ENCODE peak calls at places on chromosomes 3 and 15, in eight cellular contexts. X, Q, B, S, U, O, H and Z are unnamed samples.

GRCh38 chr15:78006567-78007205 is 70.8 kb downstream of the TBC1D2B start:
- DNase-seq in X (no peak), Q (no peak), B (no peak), S (no peak), U (no peak), O (no peak), H (no peak), Z (no peak)

GRCh38 chr3:8458711-8459110 is 42.9 kb upstream of the LMCD1 start:
- DNase-seq in X (peak; percentile 25), Q (no peak), B (peak; percentile 98), S (no peak), U (peak; percentile 99), O (no peak), H (no peak), Z (peak; percentile 98)

GRCh38 chr3:61682671-61683408 is 121.5 kb downstream of the PTPRG start:
- DNase-seq in X (no peak), Q (peak; percentile 74), B (peak; percentile 23), S (no peak), U (no peak), O (peak; percentile 48), H (peak; percentile 36), Z (peak; percentile 76)

GRCh38 chr3:164459526-164460151 is 618.7 kb downstream of the SI start:
- DNase-seq in X (no peak), Q (no peak), B (peak; percentile 14), S (no peak), U (no peak), O (no peak), H (no peak), Z (no peak)

GRCh38 chr15:84598993-84599392 is 1.8 kb upstream of the ZSCAN2 start:
- DNase-seq in X (peak; percentile 63), Q (peak; percentile 44), B (peak; percentile 55), S (peak; percentile 62), U (peak; percentile 32), O (no peak), H (peak; percentile 60), Z (peak; percentile 75)

GRCh38 chr3:197878427-197878826 is 71.6 kb upstream of the RPL35A start:
- DNase-seq in X (no peak), Q (no peak), B (peak; percentile 84), S (no peak), U (peak; percentile 79), O (no peak), H (no peak), Z (no peak)

GRCh38 chr3:183554377-183554776 is 1.1 kb downstream of the KLHL6 start:
- DNase-seq in X (peak; percentile 57), Q (no peak), B (no peak), S (no peak), U (no peak), O (peak; percentile 26), H (no peak), Z (no peak)

GRCh38 chr3:72120806-72121778 is 336.1 kb upstream of the PROK2 start:
- DNase-seq in X (no peak), Q (no peak), B (no peak), S (no peak), U (no peak), O (no peak), H (no peak), Z (no peak)

GRCh38 chr3:108552267-108553159 is 36.7 kb downstream of the CIP2A start:
- DNase-seq in X (peak; percentile 68), Q (peak; percentile 19), B (peak; percentile 29), S (peak; percentile 76), U (peak; percentile 23), O (peak; percentile 21), H (peak; percentile 60), Z (peak; percentile 65)

GRCh38 chr3:81024560-81024959 is 736.9 kb downstream of the GBE1 start:
- DNase-seq in X (no peak), Q (no peak), B (no peak), S (no peak), U (no peak), O (no peak), H (no peak), Z (no peak)

GRCh38 chr15:32908921-32909320 is 191.1 kb downstream of the GREM1 start:
- DNase-seq in X (no peak), Q (no peak), B (no peak), S (no peak), U (no peak), O (no peak), H (no peak), Z (no peak)

GRCh38 chr3:196111939-196112386 is 30.1 kb upstream of the TFRC start:
- DNase-seq in X (no peak), Q (no peak), B (no peak), S (no peak), U (no peak), O (no peak), H (no peak), Z (no peak)

GRCh38 chr15:84681822-84682221 is 23.8 kb upstream of the NMB start:
- DNase-seq in X (peak; percentile 18), Q (no peak), B (peak; percentile 76), S (no peak), U (peak; percentile 73), O (peak; percentile 70), H (no peak), Z (peak; percentile 61)

GRCh38 chr3:135565481-135565880 is 400.0 kb upstream of the PPP2R3A start:
- DNase-seq in X (no peak), Q (no peak), B (no peak), S (no peak), U (no peak), O (no peak), H (no peak), Z (peak; percentile 2)

DNA sequence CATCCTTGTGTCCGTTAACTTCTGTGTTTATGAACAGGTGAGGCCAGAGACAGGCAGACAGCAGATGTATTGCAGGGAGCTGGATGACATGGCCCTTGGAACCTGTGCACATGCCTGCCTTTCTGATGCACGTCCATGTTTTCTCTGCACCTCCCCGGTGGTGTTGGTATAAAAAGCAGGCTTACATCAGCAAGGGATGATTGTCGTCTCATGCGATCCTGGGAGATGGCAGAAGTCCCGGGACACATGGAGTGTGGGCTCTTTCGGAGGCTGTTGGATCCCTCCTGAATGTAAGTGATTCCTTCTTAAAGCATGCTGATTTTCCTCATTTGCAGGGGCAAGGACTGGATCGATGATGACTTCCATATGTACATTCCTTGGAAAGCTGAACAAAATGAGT is 134.8 kb downstream of the SNRPN start:
- DNase-seq in X (no peak), Q (no peak), B (no peak), S (no peak), U (no peak), O (no peak), H (no peak), Z (no peak)
- H3K9me3 ChIP-seq in X (no peaks in the 10 kb centered on the region), Q (peaks cover 13% of the 10 kb centered on the region), B (peaks cover 2% of the 10 kb centered on the region), S (peaks cover 22% of the 10 kb centered on the region), U (peaks cover 32% of the 10 kb centered on the region), O (peaks cover 61% of the 10 kb centered on the region), H (no peaks in the 10 kb centered on the region), Z (no peaks in the 10 kb centered on the region)

GRCh38 chr3:128554100-128554464 is 61.1 kb upstream of the GATA2 start:
- DNase-seq in X (peak; percentile 92), Q (no peak), B (peak; percentile 88), S (peak; percentile 65), U (peak; percentile 82), O (peak; percentile 10), H (no peak), Z (peak; percentile 50)

GRCh38 chr3:128555881-128556280 is 62.9 kb upstream of the GATA2 start:
- DNase-seq in X (no peak), Q (no peak), B (no peak), S (no peak), U (no peak), O (no peak), H (no peak), Z (no peak)

GRCh38 chr3:128556384-128556783 is 63.4 kb upstream of the GATA2 start:
- DNase-seq in X (peak; percentile 42), Q (no peak), B (no peak), S (no peak), U (no peak), O (no peak), H (no peak), Z (no peak)

GRCh38 chr3:128554465-128555097 is 61.6 kb upstream of the GATA2 start:
- DNase-seq in X (no peak), Q (no peak), B (no peak), S (no peak), U (no peak), O (no peak), H (no peak), Z (no peak)

DNA sequence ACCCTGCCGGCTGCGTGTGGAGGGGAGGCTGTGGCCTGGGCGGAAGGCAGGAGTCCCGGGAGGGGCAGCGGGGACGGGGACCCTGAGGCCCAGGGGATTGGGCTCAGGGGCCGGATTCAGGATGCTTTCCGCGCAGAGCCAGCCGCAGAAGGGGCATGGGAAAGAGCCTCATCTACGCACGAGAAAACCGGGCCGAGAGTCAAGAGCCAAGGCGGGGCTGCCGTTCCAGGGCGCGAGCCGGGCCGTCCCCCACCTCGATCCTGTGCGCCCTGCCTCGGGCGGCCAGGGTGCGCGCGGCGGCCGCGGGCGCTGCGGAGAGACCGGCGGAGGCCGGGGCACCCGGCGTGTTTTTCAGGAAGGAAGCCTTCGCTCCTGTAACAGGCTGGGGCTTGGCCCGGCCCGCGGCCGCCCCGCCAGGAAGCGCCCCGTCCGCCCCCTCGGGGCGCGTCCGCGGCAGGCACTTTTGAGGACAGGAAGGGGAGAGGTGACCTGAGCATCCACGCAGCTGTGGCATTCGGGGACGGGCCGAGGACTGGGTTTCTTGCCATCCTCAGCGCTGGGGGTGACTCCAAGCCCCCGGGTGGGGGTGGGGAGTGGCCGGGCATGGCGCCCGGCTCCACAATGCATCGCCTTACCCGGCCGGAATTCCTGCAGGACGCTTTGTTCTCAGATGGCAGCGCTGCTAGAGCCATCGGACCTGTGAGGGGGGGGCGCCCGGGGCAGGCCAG is 62.3 kb upstream of the GATA2 start:
- DNase-seq in X (peak; percentile 86), Q (no peak), B (no peak), S (no peak), U (no peak), O (no peak), H (peak; percentile 43), Z (no peak)
- TF ChIP-seq EZH2 in X (no peak), Q (no peak), B (no peak), S (no peak), U (peak; percentile 48), O (no peak), H (peak; percentile 55), Z (no peak)

GRCh38 chr15:26376243-26376642 is 396.6 kb downstream of the GABRB3 start:
- DNase-seq in X (no peak), Q (no peak), B (no peak), S (no peak), U (no peak), O (no peak), H (no peak), Z (peak; percentile 0)

GRCh38 chr15:26378304-26378703 is 394.6 kb downstream of the GABRB3 start:
- DNase-seq in X (no peak), Q (no peak), B (no peak), S (no peak), U (no peak), O (no peak), H (no peak), Z (no peak)

DNA sequence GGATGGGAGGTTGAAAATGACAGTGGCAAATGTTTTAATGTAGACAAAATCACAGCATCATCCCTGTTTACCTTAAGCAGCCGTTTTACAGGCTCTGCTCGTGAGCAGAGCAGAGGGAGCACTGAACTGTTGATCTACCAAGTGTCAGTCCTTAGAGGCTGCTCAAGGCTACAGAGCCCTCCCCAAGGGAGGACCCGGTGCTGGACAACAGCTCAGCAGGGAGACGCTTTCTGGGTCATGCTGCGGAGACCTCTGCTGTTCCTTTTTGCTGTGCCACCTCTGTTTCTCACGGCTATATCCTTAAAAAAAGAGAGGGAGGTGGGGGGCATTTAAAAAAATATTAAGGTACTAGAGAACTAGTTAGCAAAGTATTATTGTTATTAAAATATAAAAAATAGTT is 400.2 kb downstream of the GABRB3 start:
- DNase-seq in X (no peak), Q (no peak), B (no peak), S (no peak), U (no peak), O (no peak), H (peak; percentile 16), Z (no peak)
- H3K9me3 ChIP-seq in X (peaks cover 8% of the 10 kb centered on the region), Q (peaks cover 21% of the 10 kb centered on the region), B (no peaks in the 10 kb centered on the region), S (peaks cover 22% of the 10 kb centered on the region), U (peaks cover 12% of the 10 kb centered on the region), O (peaks cover 40% of the 10 kb centered on the region), H (peaks cover 3% of the 10 kb centered on the region), Z (no peaks in the 10 kb centered on the region)

GRCh38 chr15:92394327-92395175 is 870 bp downstream of the ST8SIA2 start:
- DNase-seq in X (no peak), Q (no peak), B (peak; percentile 24), S (no peak), U (no peak), O (no peak), H (peak; percentile 74), Z (no peak)
- TF ChIP-seq EZH2 in X (peak; percentile 76), Q (no peak), B (no peak), S (no peak), U (peak; percentile 26), O (no peak), H (no peak), Z (no peak)